ENCODE peak calls at places on chromosome X, in nine cellular contexts. A, Y, L, U, H, I, B, Z and W are unnamed samples.

GRCh38 chrX:111007238-111007637 is 88.8 kb upstream of the PAK3 start:
- DNase-seq in Y (no peak), H (no peak), U (no peak), I (no peak), A (no peak), L (no peak), B (no peak), Z (no peak), W (no peak)

GRCh38 chrX:45261005-45261404 is 60.3 kb upstream of the DIPK2B start:
- DNase-seq in Z (peak; percentile 22), A (no peak), U (no peak), L (no peak), B (no peak), I (no peak), H (no peak), Y (no peak), W (no peak)

GRCh38 chrX:124215786-124216185 is 116.7 kb upstream of the TEX13D start:
- DNase-seq in U (no peak), H (no peak), B (no peak), Y (no peak), L (no peak), I (no peak), Z (no peak), A (no peak), W (no peak)

GRCh38 chrX:136353519-136354095 is 52.8 kb downstream of the ADGRG4 start:
- DNase-seq in B (no peak), Y (no peak), Z (no peak), L (no peak), U (no peak), H (no peak), I (peak; percentile 33), A (no peak), W (no peak)

GRCh38 chrX:13899607-13900006 is 82.7 kb upstream of the GPM6B start:
- DNase-seq in I (peak; percentile 34), L (no peak), B (no peak), Z (no peak), H (no peak), Y (no peak), A (no peak), U (no peak), W (no peak)

GRCh38 chrX:103398321-103398937 is 22.1 kb downstream of the BEX3 start:
- DNase-seq in Y (no peak), U (no peak), L (no peak), B (no peak), A (no peak), Z (no peak), H (no peak), I (peak; percentile 86), W (no peak)

GRCh38 chrX:50813843-50814661 is at the start of gene SHROOM4:
- DNase-seq in Z (peak; percentile 79), Y (peak; percentile 6), B (no peak), I (peak; percentile 66), H (peak; percentile 57), L (peak; percentile 68), A (peak; percentile 47), U (no peak), W (peak; percentile 64)

GRCh38 chrX:145524931-145525330 is 277.6 kb downstream of the SPANXN1 start:
- DNase-seq in B (no peak), Y (no peak), U (no peak), I (no peak), L (no peak), A (no peak), Z (no peak), H (peak; percentile 4), W (no peak)

GRCh38 chrX:40273356-40274050 is 175.7 kb upstream of the BCOR start:
- DNase-seq in Z (no peak), Y (no peak), U (no peak), B (no peak), L (peak; percentile 33), A (peak; percentile 9), I (peak; percentile 49), H (no peak), W (no peak)

GRCh38 chrX:7347465-7347864 is 199.5 kb upstream of the PUDP start:
- DNase-seq in B (no peak), U (no peak), I (no peak), A (no peak), H (no peak), L (no peak), Y (no peak), Z (no peak), W (no peak)

GRCh38 chrX:53458082-53458481 is 23.9 kb upstream of the HSD17B10 start:
- DNase-seq in B (no peak), U (no peak), Y (no peak), Z (no peak), I (no peak), H (no peak), L (no peak), A (no peak), W (no peak)

GRCh38 chrX:142637206-142637605 is 388.5 kb upstream of the SPANXN4 start:
- DNase-seq in Z (no peak), Y (no peak), U (no peak), L (no peak), I (no peak), A (no peak), H (no peak), B (no peak), W (no peak)

GRCh38 chrX:69323786-69324720 is 158.8 kb upstream of the PJA1 start:
- DNase-seq in L (no peak), B (no peak), A (no peak), Z (peak; percentile 10), H (no peak), I (no peak), Y (no peak), U (no peak), W (no peak)